ENCODE peak calls at places on chromosome 15, in six cellular contexts. U is H9, J is IMR-90, Y is mesenchymal stem cell, F is trophoblast cell, H is neuronal stem cell. N is an unnamed sample.

GRCh38 chr15:91456251-91456718 is 356.2 kb downstream of the SV2B start:
- DNase-seq in U (no peak), J (peak), Y (no peak), F (peak), H (no peak), N (no peak)

GRCh38 chr15:69919816-69920215 is 177.9 kb downstream of the TLE3 start:
- DNase-seq in U (peak), J (no peak), Y (no peak), F (no peak), H (peak), N (no peak)

GRCh38 chr15:69599271-69599670 is 146.7 kb downstream of the RPLP1 start:
- DNase-seq in U (no peak), J (no peak), Y (no peak), F (no peak), H (no peak), N (no peak)

GRCh38 chr15:41417812-41418211 is 917 bp downstream of the RTF1 start:
- DNase-seq in U (no peak), J (peak), Y (no peak), F (no peak), H (peak), N (no peak)

GRCh38 chr15:89576417-89576773 is 1.1 kb downstream of the TICRR start:
- DNase-seq in U (no peak), J (peak), Y (no peak), F (no peak), H (no peak), N (no peak)

GRCh38 chr15:79989682-79990081 is 18.7 kb upstream of the BCL2A1 start:
- DNase-seq in U (no peak), J (peak), Y (peak), F (peak), H (no peak), N (no peak)

GRCh38 chr15:84653584-84653909 is 536 bp downstream of the WDR73 start:
- DNase-seq in U (no peak), J (no peak), Y (no peak), F (no peak), H (no peak), N (no peak)

GRCh38 chr15:75840659-75841058 is 2.6 kb upstream of the UBE2Q2 start:
- DNase-seq in U (no peak), J (peak), Y (peak), F (no peak), H (no peak), N (no peak)

GRCh38 chr15:76204558-76204845 is 106.8 kb downstream of the ETFA start:
- DNase-seq in U (no peak), J (no peak), Y (no peak), F (no peak), H (no peak), N (no peak)

GRCh38 chr15:62977952-62978811 is 64.4 kb upstream of the TPM1 start:
- DNase-seq in U (no peak), J (peak), Y (peak), F (peak), H (no peak), N (no peak)

GRCh38 chr15:29750754-29751153 is 71.5 kb downstream of the TJP1 start:
- DNase-seq in U (no peak), J (no peak), Y (no peak), F (no peak), H (no peak), N (no peak)

DNA sequence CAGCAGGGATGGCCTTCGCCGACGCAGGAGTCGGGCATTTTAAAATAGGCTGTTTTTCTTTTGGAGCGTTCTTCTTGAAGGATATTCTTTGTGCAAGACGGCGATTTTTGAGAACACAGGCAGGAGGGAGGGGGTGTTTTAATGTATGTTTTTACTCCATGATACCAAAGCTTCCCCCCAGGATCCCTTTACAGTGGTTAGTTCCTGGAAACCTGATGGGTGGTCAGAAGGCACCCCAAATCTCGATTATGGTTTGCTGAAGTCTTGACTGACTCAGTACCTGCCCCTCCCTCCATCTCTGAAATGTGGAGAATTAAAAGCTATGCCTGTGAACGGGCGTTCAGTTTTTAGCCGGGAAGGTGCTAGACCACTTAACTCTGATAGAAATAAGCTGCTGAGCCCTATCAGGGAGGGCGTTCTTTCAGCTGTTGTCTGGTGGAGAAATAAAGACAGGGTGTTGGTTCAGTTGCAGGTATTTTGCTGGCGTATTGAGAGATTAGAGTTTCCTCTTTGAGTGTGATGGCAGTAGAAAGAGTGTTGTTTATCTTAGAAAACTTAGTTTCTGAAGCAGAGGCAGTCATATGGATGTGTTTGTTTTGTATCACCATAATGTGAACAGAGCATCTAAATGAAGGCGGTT is 3.4 kb downstream of the IGF1R start:
- DNase-seq in U (no peak), J (peak), Y (peak), F (no peak), H (no peak), N (no peak)
- H4K91ac ChIP-seq in U (no peak), J (peak), Y (no peak), F (no peak), H (no peak), N (no peak)

GRCh38 chr15:78434134-78434533 is 3.9 kb upstream of the IREB2 start:
- DNase-seq in U (no peak), J (no peak), Y (no peak), F (no peak), H (no peak), N (no peak)

GRCh38 chr15:78437762-78438594 is at the start of gene IREB2:
- DNase-seq in U (peak), J (peak), Y (peak), F (peak), H (peak), N (peak)

GRCh38 chr15:78440375-78441373 is 2.7 kb downstream of the IREB2 start:
- DNase-seq in U (no peak), J (no peak), Y (no peak), F (no peak), H (no peak), N (no peak)

GRCh38 chr15:78438595-78439285 is 724 bp downstream of the IREB2 start:
- DNase-seq in U (no peak), J (no peak), Y (peak), F (peak), H (peak), N (no peak)

GRCh38 chr15:78437107-78437761 is 782 bp upstream of the IREB2 start:
- DNase-seq in U (peak), J (peak), Y (no peak), F (no peak), H (no peak), N (no peak)
- H2AFZ ChIP-seq in U (no peak), J (peak), Y (peak), F (peak), H (peak), N (peak)

GRCh38 chr15:23083115-23083514 is 43.7 kb upstream of the TUBGCP5 start:
- DNase-seq in U (no peak), J (no peak), Y (no peak), F (no peak), H (no peak), N (no peak)
- H4K91ac ChIP-seq in U (no peak), J (no peak), Y (no peak), F (no peak), H (no peak), N (no peak)

DNA sequence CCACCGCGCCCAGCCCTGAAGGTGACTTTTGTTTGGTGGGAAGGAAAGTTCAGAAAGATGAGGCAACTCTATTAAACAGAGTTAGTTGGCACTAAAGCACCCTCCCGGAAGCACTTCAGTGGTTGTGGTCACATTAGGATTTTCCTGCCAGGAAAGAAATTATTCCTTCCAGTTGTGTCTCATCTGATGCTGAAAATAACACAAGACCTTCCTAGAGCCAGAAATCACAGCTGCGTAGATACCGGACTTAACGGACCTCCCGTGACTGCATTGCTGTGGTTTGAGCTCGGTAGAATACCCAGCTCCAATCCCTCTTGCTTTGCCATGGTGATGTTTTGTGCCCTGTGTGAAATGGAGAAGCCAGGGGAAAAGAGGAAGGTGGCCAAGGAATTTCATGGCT is 215.0 kb upstream of the IGF1R start:
- DNase-seq in U (no peak), J (no peak), Y (no peak), F (no peak), H (no peak), N (no peak)
- H2AFZ ChIP-seq in U (no peak), J (no peak), Y (no peak), F (no peak), H (no peak), N (no peak)

DNA sequence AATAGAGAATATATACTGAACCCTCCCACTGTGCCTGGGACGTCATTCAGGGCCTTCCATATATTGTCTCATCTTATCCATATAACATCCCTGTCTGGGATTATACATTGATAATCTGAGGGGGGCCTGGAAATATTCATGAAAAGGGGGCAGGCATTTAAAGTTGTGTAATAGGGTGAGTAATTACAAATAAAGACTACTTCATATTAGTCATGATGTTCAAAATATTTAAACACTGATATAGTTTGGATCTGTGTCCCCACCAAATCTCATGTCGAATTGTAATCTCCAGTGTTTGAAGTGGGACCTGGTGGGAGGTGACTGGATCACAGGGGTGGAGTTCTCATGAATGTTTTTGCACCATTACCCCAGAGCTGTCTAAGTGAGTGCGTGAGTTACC is 97.8 kb downstream of the AQP9 start:
- DNase-seq in U (no peak), J (peak), Y (no peak), F (no peak), H (no peak), N (no peak)
- H4K91ac ChIP-seq in U (no peak), J (no peak), Y (no peak), F (no peak), H (no peak), N (no peak)

DNA sequence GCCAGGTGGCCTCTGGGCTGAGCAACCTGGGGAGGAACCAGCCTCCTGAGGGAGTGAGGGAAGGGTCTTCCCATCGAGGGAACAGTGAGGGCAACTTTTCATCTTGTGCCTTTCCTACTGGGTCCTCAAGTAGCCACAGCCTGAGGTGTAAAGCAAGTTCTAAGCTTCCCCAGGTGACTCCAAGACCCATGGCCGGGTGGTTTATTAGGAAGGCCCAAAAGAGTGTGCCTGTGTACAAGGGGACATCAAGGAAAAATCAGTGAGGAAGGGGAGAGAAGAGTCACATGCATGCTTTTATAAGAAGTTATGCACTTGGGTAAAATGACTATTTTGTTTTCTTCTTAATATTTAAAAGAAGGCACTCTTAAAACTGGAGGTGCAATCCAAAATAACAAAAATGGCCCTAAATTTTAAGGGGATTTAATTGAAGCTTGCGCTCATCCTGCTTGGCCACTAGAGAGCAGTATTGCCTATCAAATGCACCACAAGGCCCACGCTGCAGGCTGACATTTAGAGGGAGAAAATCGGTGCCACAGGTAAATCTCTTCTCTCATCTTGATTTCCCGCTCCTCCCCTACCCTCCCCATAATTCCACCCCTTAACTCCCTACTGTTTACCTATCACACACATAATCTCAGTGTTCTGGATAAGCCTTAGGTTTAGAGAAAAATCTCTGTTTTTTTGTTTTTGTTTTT is 6.7 kb downstream of the NANOGP8 start:
- DNase-seq in U (peak), J (peak), Y (peak), F (peak), H (peak), N (no peak)
- H2AFZ ChIP-seq in U (peak), J (no peak), Y (no peak), F (no peak), H (no peak), N (peak)

DNA sequence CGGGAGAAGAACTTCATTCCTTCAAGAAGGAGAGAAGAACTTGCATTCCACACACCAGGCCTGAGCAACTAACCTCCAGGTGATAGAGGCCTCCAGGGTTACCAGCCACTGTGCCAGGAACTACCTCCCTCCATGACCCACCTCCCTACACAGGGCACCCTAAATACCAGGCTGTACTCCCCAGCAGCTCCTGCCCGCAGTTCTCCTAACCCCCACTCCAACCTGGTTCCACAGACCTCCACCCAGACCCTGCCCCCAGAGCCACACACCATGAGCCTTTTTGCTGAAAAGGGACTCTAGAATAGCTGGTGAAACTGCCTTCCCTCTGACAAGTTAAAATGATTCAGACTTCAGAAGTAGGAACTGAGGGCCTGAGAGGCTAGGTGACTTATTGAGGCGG is 8.2 kb downstream of the IGDCC3 start:
- DNase-seq in U (peak), J (no peak), Y (no peak), F (no peak), H (no peak), N (no peak)
- H4K91ac ChIP-seq in U (no peak), J (no peak), Y (peak), F (peak), H (no peak), N (peak)

N was measured in H1.